ENCODE peak calls at places on chromosomes 3 and 15, in six cellular contexts. One of them, this sample, is unnamed.

GRCh38 chr15:40310993-40311392 is 3.3 kb upstream of the PLCB2 start:
- DNase-seq in astrocyte: no peak
- DNase-seq in hepatocyte: no peak
- DNase-seq in endothelial cell of umbilical vein: no peak
- DNase-seq in left lung: peak; percentile 24
- DNase-seq in cardiac muscle cell: no peak
- DNase-seq in this sample: no peak

GRCh38 chr3:116709479-116709878 is at the start of gene TUSC7:
- DNase-seq in astrocyte: no peak
- DNase-seq in hepatocyte: no peak
- DNase-seq in endothelial cell of umbilical vein: no peak
- DNase-seq in left lung: no peak
- DNase-seq in cardiac muscle cell: no peak
- DNase-seq in this sample: no peak

GRCh38 chr3:143134446-143134845 is 14.9 kb downstream of the CHST2 start:
- DNase-seq in astrocyte: peak; percentile 22
- DNase-seq in hepatocyte: no peak
- DNase-seq in endothelial cell of umbilical vein: peak; percentile 18
- DNase-seq in left lung: no peak
- DNase-seq in cardiac muscle cell: no peak
- DNase-seq in this sample: no peak

GRCh38 chr3:78880588-78881461 is 887.0 kb downstream of the ROBO1 start:
- DNase-seq in astrocyte: no peak
- DNase-seq in hepatocyte: no peak
- DNase-seq in endothelial cell of umbilical vein: no peak
- DNase-seq in left lung: no peak
- DNase-seq in cardiac muscle cell: no peak
- DNase-seq in this sample: no peak

GRCh38 chr3:51605938-51606337 is 65.1 kb upstream of the TEX264 start:
- DNase-seq in astrocyte: peak; percentile 4
- DNase-seq in hepatocyte: no peak
- DNase-seq in endothelial cell of umbilical vein: no peak
- DNase-seq in left lung: no peak
- DNase-seq in cardiac muscle cell: no peak
- DNase-seq in this sample: no peak

GRCh38 chr15:75723847-75724660 is 11.4 kb upstream of the CSPG4 start:
- DNase-seq in astrocyte: peak; percentile 87
- DNase-seq in hepatocyte: peak; percentile 98
- DNase-seq in endothelial cell of umbilical vein: peak; percentile 84
- DNase-seq in left lung: peak; percentile 94
- DNase-seq in cardiac muscle cell: peak; percentile 44
- DNase-seq in this sample: peak; percentile 90

GRCh38 chr3:175270199-175270837 is 411.2 kb downstream of the NAALADL2 start:
- DNase-seq in astrocyte: peak; percentile 89
- DNase-seq in hepatocyte: peak; percentile 6
- DNase-seq in endothelial cell of umbilical vein: no peak
- DNase-seq in left lung: no peak
- DNase-seq in cardiac muscle cell: no peak
- DNase-seq in this sample: peak; percentile 45

GRCh38 chr3:70982700-70983140 is 600.8 kb downstream of the FOXP1 start:
- DNase-seq in astrocyte: peak; percentile 81
- DNase-seq in hepatocyte: peak; percentile 69
- DNase-seq in endothelial cell of umbilical vein: peak; percentile 97
- DNase-seq in left lung: peak; percentile 38
- DNase-seq in cardiac muscle cell: no peak
- DNase-seq in this sample: peak; percentile 97

GRCh38 chr15:98428253-98428989 is 219.9 kb upstream of the IGF1R start:
- DNase-seq in astrocyte: peak; percentile 39
- DNase-seq in hepatocyte: peak; percentile 84
- DNase-seq in endothelial cell of umbilical vein: peak; percentile 60
- DNase-seq in left lung: peak; percentile 69
- DNase-seq in cardiac muscle cell: peak; percentile 76
- DNase-seq in this sample: peak; percentile 74

GRCh38 chr15:34799149-34799824 is 3.9 kb upstream of the ACTC1 start:
- DNase-seq in astrocyte: no peak
- DNase-seq in hepatocyte: peak; percentile 38
- DNase-seq in endothelial cell of umbilical vein: no peak
- DNase-seq in left lung: no peak
- DNase-seq in cardiac muscle cell: peak; percentile 68
- DNase-seq in this sample: no peak

GRCh38 chr3:56467801-56468183 is 475 bp downstream of the ERC2 start:
- DNase-seq in astrocyte: no peak
- DNase-seq in hepatocyte: peak; percentile 23
- DNase-seq in endothelial cell of umbilical vein: no peak
- DNase-seq in left lung: no peak
- DNase-seq in cardiac muscle cell: peak; percentile 67
- DNase-seq in this sample: no peak

GRCh38 chr3:101159478-101159877 is 160.9 kb downstream of the IMPG2 start:
- DNase-seq in astrocyte: no peak
- DNase-seq in hepatocyte: no peak
- DNase-seq in endothelial cell of umbilical vein: no peak
- DNase-seq in left lung: no peak
- DNase-seq in cardiac muscle cell: no peak
- DNase-seq in this sample: no peak

GRCh38 chr3:55405436-55405835 is 81.7 kb downstream of the WNT5A start:
- DNase-seq in astrocyte: no peak
- DNase-seq in hepatocyte: peak; percentile 35
- DNase-seq in endothelial cell of umbilical vein: no peak
- DNase-seq in left lung: no peak
- DNase-seq in cardiac muscle cell: peak; percentile 37
- DNase-seq in this sample: peak; percentile 17

GRCh38 chr15:99439524-99439835 is 126.3 kb upstream of the MEF2A start:
- DNase-seq in astrocyte: no peak
- DNase-seq in hepatocyte: no peak
- DNase-seq in endothelial cell of umbilical vein: no peak
- DNase-seq in left lung: no peak
- DNase-seq in cardiac muscle cell: no peak
- DNase-seq in this sample: no peak

GRCh38 chr3:170356596-170357175 is 829 bp upstream of the SKIL start:
- DNase-seq in astrocyte: peak; percentile 55
- DNase-seq in hepatocyte: peak; percentile 98
- DNase-seq in endothelial cell of umbilical vein: peak; percentile 81
- DNase-seq in left lung: peak; percentile 87
- DNase-seq in cardiac muscle cell: peak; percentile 94
- DNase-seq in this sample: peak; percentile 59

GRCh38 chr3:13644341-13645082 is 95.6 kb downstream of the FBLN2 start:
- DNase-seq in astrocyte: peak; percentile 41
- DNase-seq in hepatocyte: no peak
- DNase-seq in endothelial cell of umbilical vein: no peak
- DNase-seq in left lung: no peak
- DNase-seq in cardiac muscle cell: no peak
- DNase-seq in this sample: peak; percentile 62

GRCh38 chr15:24678485-24678884 is 2.9 kb downstream of the NPAP1 start:
- DNase-seq in astrocyte: no peak
- DNase-seq in hepatocyte: no peak
- DNase-seq in endothelial cell of umbilical vein: no peak
- DNase-seq in left lung: no peak
- DNase-seq in cardiac muscle cell: no peak
- DNase-seq in this sample: no peak

GRCh38 chr15:24675332-24676144 is at the start of gene NPAP1:
- DNase-seq in astrocyte: no peak
- DNase-seq in hepatocyte: no peak
- DNase-seq in endothelial cell of umbilical vein: no peak
- DNase-seq in left lung: no peak
- DNase-seq in cardiac muscle cell: no peak
- DNase-seq in this sample: no peak

GRCh38 chr15:24676431-24676830 is 856 bp downstream of the NPAP1 start:
- DNase-seq in astrocyte: no peak
- DNase-seq in hepatocyte: no peak
- DNase-seq in endothelial cell of umbilical vein: no peak
- DNase-seq in left lung: no peak
- DNase-seq in cardiac muscle cell: no peak
- DNase-seq in this sample: no peak
- H3K9me3 ChIP-seq in astrocyte: peaks cover 6% of the 10 kb centered on the region
- H3K9me3 ChIP-seq in hepatocyte: no peaks in the 10 kb centered on the region
- H3K9me3 ChIP-seq in endothelial cell of umbilical vein: no peaks in the 10 kb centered on the region
- H3K9me3 ChIP-seq in left lung: peaks cover 40% of the 10 kb centered on the region
- H3K9me3 ChIP-seq in cardiac muscle cell: no peaks in the 10 kb centered on the region
- H3K9me3 ChIP-seq in this sample: peaks cover 52% of the 10 kb centered on the region

GRCh38 chr3:65830948-65831732 is 207.6 kb downstream of the MAGI1 start:
- DNase-seq in astrocyte: no peak
- DNase-seq in hepatocyte: no peak
- DNase-seq in endothelial cell of umbilical vein: no peak
- DNase-seq in left lung: no peak
- DNase-seq in cardiac muscle cell: no peak
- DNase-seq in this sample: no peak
- H3K4me1 ChIP-seq in astrocyte: peaks cover 33% of the 10 kb centered on the region
- H3K4me1 ChIP-seq in hepatocyte: peaks cover 13% of the 10 kb centered on the region
- H3K4me1 ChIP-seq in endothelial cell of umbilical vein: peaks cover 10% of the 10 kb centered on the region
- H3K4me1 ChIP-seq in left lung: peaks cover 8% of the 10 kb centered on the region
- H3K4me1 ChIP-seq in cardiac muscle cell: peaks cover 7% of the 10 kb centered on the region
- H3K4me1 ChIP-seq in this sample: peaks cover 47% of the 10 kb centered on the region

DNA sequence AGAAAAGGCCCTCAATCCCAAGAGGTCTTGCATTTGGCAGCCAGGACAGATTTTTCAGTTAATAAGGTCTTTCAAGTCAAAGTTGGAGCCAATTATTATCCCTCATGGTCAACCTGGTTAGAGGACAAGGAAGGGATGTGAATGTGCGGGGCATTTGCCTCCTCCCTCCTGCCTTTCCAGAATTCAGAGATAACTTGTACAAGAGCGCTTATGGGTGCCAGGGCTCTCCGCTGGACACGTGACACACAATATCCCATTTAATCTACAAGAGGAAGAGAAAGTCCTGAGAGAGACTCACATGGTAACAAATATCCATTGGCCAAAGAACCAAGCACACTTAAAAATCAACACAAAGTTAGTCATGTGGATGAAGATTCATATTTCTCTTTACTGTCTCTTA is 78.5 kb upstream of the ST8SIA2 start:
- DNase-seq in astrocyte: no peak
- DNase-seq in hepatocyte: no peak
- DNase-seq in endothelial cell of umbilical vein: no peak
- DNase-seq in left lung: no peak
- DNase-seq in cardiac muscle cell: no peak
- DNase-seq in this sample: no peak
- H3K9me3 ChIP-seq in astrocyte: no peaks in the 10 kb centered on the region
- H3K9me3 ChIP-seq in hepatocyte: no peaks in the 10 kb centered on the region
- H3K9me3 ChIP-seq in endothelial cell of umbilical vein: no peaks in the 10 kb centered on the region
- H3K9me3 ChIP-seq in left lung: no peaks in the 10 kb centered on the region
- H3K9me3 ChIP-seq in cardiac muscle cell: no peaks in the 10 kb centered on the region
- H3K9me3 ChIP-seq in this sample: no peaks in the 10 kb centered on the region

GRCh38 chr3:195155842-195156241 is 115.1 kb downstream of the XXYLT1 start:
- DNase-seq in astrocyte: peak; percentile 76
- DNase-seq in hepatocyte: no peak
- DNase-seq in endothelial cell of umbilical vein: peak; percentile 58
- DNase-seq in left lung: no peak
- DNase-seq in cardiac muscle cell: no peak
- DNase-seq in this sample: no peak
- H3K4me1 ChIP-seq in astrocyte: peaks cover 65% of the 10 kb centered on the region
- H3K4me1 ChIP-seq in hepatocyte: peaks cover 60% of the 10 kb centered on the region
- H3K4me1 ChIP-seq in endothelial cell of umbilical vein: peaks cover 89% of the 10 kb centered on the region
- H3K4me1 ChIP-seq in left lung: peaks cover 33% of the 10 kb centered on the region
- H3K4me1 ChIP-seq in cardiac muscle cell: peaks cover 28% of the 10 kb centered on the region
- H3K4me1 ChIP-seq in this sample: peaks cover 7% of the 10 kb centered on the region

GRCh38 chr15:79916424-79916823 is 19.6 kb upstream of the MTHFS start:
- DNase-seq in astrocyte: no peak
- DNase-seq in hepatocyte: peak; percentile 31
- DNase-seq in endothelial cell of umbilical vein: no peak
- DNase-seq in left lung: no peak
- DNase-seq in cardiac muscle cell: no peak
- DNase-seq in this sample: no peak
- H3K9me3 ChIP-seq in astrocyte: peaks cover 29% of the 10 kb centered on the region
- H3K9me3 ChIP-seq in hepatocyte: no peaks in the 10 kb centered on the region
- H3K9me3 ChIP-seq in endothelial cell of umbilical vein: no peaks in the 10 kb centered on the region
- H3K9me3 ChIP-seq in left lung: peaks cover 86% of the 10 kb centered on the region
- H3K9me3 ChIP-seq in cardiac muscle cell: no peaks in the 10 kb centered on the region
- H3K9me3 ChIP-seq in this sample: peaks cover 45% of the 10 kb centered on the region

DNA sequence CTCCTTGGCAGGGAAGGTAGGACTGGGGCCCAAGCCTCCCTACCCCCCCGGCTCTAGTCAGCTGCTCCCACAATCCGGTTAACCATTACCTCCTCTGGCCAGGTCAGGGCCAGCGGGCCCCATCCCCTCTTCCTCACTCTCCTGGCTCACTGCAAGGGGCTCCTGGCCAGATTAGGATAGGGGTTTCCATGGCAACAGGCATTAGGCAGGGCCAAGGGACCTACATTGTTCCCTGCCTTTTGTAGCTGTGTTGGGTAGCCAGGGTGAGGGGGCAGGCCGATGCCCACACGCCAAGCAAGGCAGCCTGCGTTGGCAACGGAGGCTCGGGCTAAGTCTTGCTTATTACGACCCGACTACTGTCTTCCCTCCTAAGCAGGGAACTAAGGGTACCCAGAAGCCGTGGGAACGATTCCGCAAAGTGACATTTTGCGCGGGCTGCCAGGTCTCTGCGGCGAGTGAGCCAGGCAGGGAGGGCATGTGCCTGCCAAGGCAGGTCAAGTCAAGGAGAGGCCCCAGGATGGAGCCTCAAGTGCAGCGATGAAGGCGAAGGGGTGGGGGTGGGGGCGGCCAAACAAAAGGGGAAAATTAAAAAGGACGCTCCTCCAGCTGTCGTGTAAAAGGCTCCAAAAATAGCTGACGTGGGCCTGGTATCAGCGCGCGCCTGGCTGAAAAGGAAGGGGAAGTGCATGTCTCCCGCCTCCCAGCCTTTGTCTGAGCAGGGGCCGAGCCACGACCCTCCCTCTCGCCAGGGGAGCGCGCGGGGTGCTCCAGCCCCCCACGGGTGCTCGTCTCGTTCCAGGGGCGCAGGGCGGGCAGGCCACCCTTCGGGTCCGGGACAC is 919 bp downstream of the IDH2 start:
- DNase-seq in astrocyte: no peak
- DNase-seq in hepatocyte: peak; percentile 58
- DNase-seq in endothelial cell of umbilical vein: peak; percentile 48
- DNase-seq in left lung: peak; percentile 77
- DNase-seq in cardiac muscle cell: peak; percentile 69
- DNase-seq in this sample: no peak
- H3K4me1 ChIP-seq in astrocyte: peaks cover 38% of the 10 kb centered on the region
- H3K4me1 ChIP-seq in hepatocyte: peaks cover 32% of the 10 kb centered on the region
- H3K4me1 ChIP-seq in endothelial cell of umbilical vein: peaks cover 19% of the 10 kb centered on the region
- H3K4me1 ChIP-seq in left lung: peaks cover 27% of the 10 kb centered on the region
- H3K4me1 ChIP-seq in cardiac muscle cell: peaks cover 50% of the 10 kb centered on the region
- H3K4me1 ChIP-seq in this sample: peaks cover 31% of the 10 kb centered on the region

This sample was measured in mammary epithelial cell.